ENCODE peak calls at places on chromosomes 7 and 10, in six cellular contexts. D is breast epithelium, H is neural progenitor cell, F is tibial artery, Y is fibroblast of lung, M is GM23248. P is an unnamed sample.
A peak's percentile ranks its signal among the peaks of the same experiment; 100 is the strongest.

GRCh38 chr10:31669367-31669766 is 259.3 kb downstream of the ARHGAP12 start:
- DNase-seq in D (peak; percentile 33), H (no peak), F (no peak), Y (no peak), M (no peak), P (no peak)

GRCh38 chr7:128444242-128444641 is 11.4 kb upstream of the HILPDA start:
- DNase-seq in D (peak; percentile 26), H (no peak), F (no peak), Y (no peak), M (no peak), P (no peak)

GRCh38 chr10:120431356-120431755 is 25.7 kb upstream of the PLPP4 start:
- DNase-seq in D (no peak), H (no peak), F (no peak), Y (no peak), M (no peak), P (no peak)

GRCh38 chr7:29884399-29885272 is 78.3 kb downstream of the WIPF3 start:
- DNase-seq in D (peak; percentile 41), H (no peak), F (no peak), Y (no peak), M (no peak), P (no peak)

GRCh38 chr10:126459878-126460481 is 71.7 kb upstream of the ADAM12 start:
- DNase-seq in D (no peak), H (no peak), F (no peak), Y (peak; percentile 95), M (peak; percentile 96), P (no peak)

GRCh38 chr7:96217147-96217546 is 104.8 kb downstream of the SLC25A13 start:
- DNase-seq in D (no peak), H (no peak), F (no peak), Y (no peak), M (no peak), P (no peak)

GRCh38 chr7:107913846-107914245 is 22.9 kb downstream of the DLD start:
- DNase-seq in D (no peak), H (no peak), F (no peak), Y (no peak), M (peak; percentile 32), P (no peak)

GRCh38 chr7:10998984-10999757 is 25.5 kb downstream of the PHF14 start:
- DNase-seq in D (no peak), H (peak; percentile 2), F (no peak), Y (peak; percentile 8), M (no peak), P (no peak)

GRCh38 chr7:105268511-105269392 is 120.0 kb downstream of the SRPK2 start:
- DNase-seq in D (no peak), H (no peak), F (no peak), Y (peak; percentile 80), M (peak; percentile 74), P (no peak)

GRCh38 chr7:47382200-47382599 is 199.7 kb downstream of the TNS3 start:
- DNase-seq in D (no peak), H (no peak), F (no peak), Y (no peak), M (no peak), P (peak; percentile 15)

GRCh38 chr10:15624405-15625191 is 95.1 kb downstream of the ITGA8 start:
- DNase-seq in D (no peak), H (no peak), F (peak; percentile 81), Y (peak; percentile 79), M (peak; percentile 51), P (no peak)
- H3K27ac ChIP-seq in D (peak overlapping the region; percentile 48), H (no peak overlapping the region), F (peak overlapping the region; percentile 79), Y (no peak overlapping the region), M (no peak overlapping the region), P (no peak overlapping the region)

GRCh38 chr7:74006032-74006431 is 21.9 kb upstream of the ELN start:
- DNase-seq in D (no peak), H (no peak), F (no peak), Y (no peak), M (no peak), P (no peak)
- H3K4me3 ChIP-seq in D (no peak overlapping the region), H (no peak overlapping the region), F (no peak overlapping the region), Y (no peak overlapping the region), M (no peak overlapping the region), P (no peak overlapping the region)

GRCh38 chr10:71766717-71767419 is 6.5 kb downstream of the VSIR start:
- DNase-seq in D (peak; percentile 84), H (no peak), F (peak; percentile 91), Y (peak; percentile 92), M (peak; percentile 96), P (peak; percentile 88)

GRCh38 chr10:71767420-71768035 is 5.8 kb downstream of the VSIR start:
- DNase-seq in D (no peak), H (no peak), F (no peak), Y (peak; percentile 27), M (peak; percentile 54), P (peak; percentile 84)

GRCh38 chr10:71765176-71765906 is 8.0 kb downstream of the VSIR start:
- DNase-seq in D (no peak), H (no peak), F (peak; percentile 88), Y (peak; percentile 21), M (peak; percentile 78), P (no peak)

GRCh38 chr10:71763352-71764127 is 9.8 kb downstream of the VSIR start:
- DNase-seq in D (no peak), H (no peak), F (no peak), Y (peak; percentile 38), M (peak; percentile 73), P (no peak)

DNA sequence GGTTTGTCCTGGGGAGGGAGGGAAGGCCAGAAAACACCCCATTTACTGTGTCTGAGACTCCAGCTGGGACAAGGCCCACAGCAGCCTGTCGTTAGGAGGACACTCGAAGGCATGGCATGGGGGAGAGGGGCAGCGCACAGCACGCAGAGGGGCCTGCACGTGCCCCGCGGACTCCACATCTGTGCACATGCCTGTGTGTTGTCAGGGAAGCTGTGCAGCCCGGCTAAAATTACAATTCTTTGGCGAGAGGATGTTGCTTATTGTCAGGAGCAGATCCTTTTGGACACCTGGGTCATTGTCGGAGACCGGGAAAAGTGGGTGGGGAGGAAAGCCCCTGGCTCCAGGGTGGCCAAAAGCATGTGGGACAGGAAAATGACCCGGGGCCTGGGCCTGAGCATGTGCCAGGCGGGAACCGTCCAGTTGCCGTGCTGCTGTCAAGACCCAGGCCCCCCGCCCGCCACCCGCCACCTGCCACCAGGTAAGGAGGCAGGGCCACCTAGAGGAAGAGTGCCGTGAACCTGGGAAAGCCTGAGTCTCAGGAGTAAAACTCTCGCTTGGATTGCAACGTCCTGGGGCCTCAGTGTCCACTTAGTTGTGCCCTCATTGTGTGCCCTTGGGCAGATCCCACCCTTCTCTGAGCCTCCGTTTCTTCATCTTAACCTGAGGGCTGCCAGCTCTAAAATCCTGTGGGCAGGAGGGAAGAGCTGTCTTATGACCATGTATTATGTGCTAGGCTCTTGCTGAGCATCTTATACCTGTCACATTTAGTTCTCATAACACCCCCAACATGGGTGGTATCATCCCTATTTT is 7.2 kb downstream of the VSIR start:
- DNase-seq in D (no peak), H (no peak), F (no peak), Y (no peak), M (no peak), P (no peak)
- H3K4me1 ChIP-seq in D (peaks cover 23% of the 10 kb centered on the region), H (peaks cover 4% of the 10 kb centered on the region), F (peaks cover 71% of the 10 kb centered on the region), Y (peaks cover 42% of the 10 kb centered on the region), M (peaks cover 79% of the 10 kb centered on the region), P (peaks cover 84% of the 10 kb centered on the region)

GRCh38 chr7:36668080-36668479 is 56.2 kb downstream of the AOAH start:
- DNase-seq in D (no peak), H (no peak), F (no peak), Y (no peak), M (peak; percentile 49), P (no peak)

GRCh38 chr7:36667007-36667406 is 57.3 kb downstream of the AOAH start:
- DNase-seq in D (no peak), H (no peak), F (no peak), Y (no peak), M (peak; percentile 23), P (no peak)

GRCh38 chr7:36671432-36671829 is 52.9 kb downstream of the AOAH start:
- DNase-seq in D (no peak), H (no peak), F (no peak), Y (no peak), M (no peak), P (no peak)

GRCh38 chr7:36670585-36671431 is 53.5 kb downstream of the AOAH start:
- DNase-seq in D (peak; percentile 35), H (peak; percentile 73), F (no peak), Y (peak; percentile 68), M (peak; percentile 69), P (no peak)

DNA sequence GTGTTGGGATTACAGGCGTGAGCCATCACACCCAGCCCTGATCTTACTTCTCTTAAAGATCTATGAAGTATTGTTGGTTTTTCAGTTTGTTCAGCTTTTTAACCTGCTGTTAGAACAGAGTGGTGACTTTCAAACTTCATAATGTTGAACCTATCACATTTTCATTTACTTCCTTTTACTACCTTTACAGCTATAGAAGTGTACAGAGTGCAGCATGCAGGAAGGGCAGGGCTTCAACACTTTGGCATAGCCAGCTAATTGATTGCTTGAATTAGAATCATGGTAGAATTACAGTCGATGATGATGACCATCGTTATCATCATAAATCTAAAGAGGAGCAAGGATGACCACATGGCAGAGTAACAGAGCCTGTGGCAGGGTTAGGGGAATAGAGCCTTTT is 55.5 kb downstream of the AOAH start:
- DNase-seq in D (no peak), H (no peak), F (no peak), Y (no peak), M (no peak), P (no peak)
- H3K27ac ChIP-seq in D (no peak overlapping the region), H (no peak overlapping the region), F (no peak overlapping the region), Y (no peak overlapping the region), M (no peak overlapping the region), P (no peak overlapping the region)

DNA sequence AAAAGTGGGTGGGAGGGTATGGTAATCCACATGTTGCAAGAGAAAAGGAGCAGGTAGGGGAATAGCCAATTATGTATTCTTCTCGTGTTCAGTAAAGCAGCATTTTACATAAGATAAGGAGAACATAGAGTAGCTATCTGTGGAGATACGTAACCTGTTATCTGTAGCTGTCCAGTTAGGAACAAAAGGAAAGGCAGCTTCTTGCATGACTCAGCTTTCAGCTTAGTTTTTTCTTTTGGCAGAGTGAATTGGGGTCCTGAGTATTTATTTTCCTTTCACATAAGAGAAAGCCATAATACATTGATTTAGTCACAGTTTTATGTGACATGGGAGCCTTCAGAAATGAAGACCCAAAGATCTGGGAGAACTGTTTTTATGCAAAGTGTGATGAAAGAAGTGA is 116.7 kb upstream of the IMMP2L start:
- DNase-seq in D (no peak), H (no peak), F (no peak), Y (no peak), M (no peak), P (no peak)
- H3K4me3 ChIP-seq in D (no peak overlapping the region), H (no peak overlapping the region), F (no peak overlapping the region), Y (no peak overlapping the region), M (no peak overlapping the region), P (no peak overlapping the region)

DNA sequence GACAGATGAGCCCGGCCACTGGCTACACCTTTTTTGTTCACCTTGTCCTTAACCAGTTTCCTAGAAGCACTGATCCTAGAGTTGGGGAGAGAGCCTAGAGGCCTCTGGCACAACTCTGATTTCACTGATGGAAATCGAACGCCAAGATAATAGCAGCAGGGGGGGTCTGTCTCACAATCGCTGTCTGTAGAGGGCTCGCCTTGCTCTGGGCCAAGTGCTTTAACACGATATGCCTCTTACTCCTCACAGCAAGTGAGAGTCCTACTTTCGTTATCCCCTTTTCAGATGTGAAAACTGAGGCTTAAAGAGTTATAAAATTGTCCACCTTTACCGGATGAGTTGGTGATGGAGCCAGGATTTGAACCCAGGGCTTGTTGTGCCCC is 487 bp downstream of the RASSF4 start:
- DNase-seq in D (no peak), H (peak; percentile 46), F (no peak), Y (no peak), M (no peak), P (no peak)
- H3K4me1 ChIP-seq in D (peaks cover 17% of the 10 kb centered on the region), H (peaks cover 47% of the 10 kb centered on the region), F (peaks cover 41% of the 10 kb centered on the region), Y (peaks cover 10% of the 10 kb centered on the region), M (peaks cover 6% of the 10 kb centered on the region), P (peaks cover 59% of the 10 kb centered on the region)

P was measured in psoas muscle.